ENCODE peak calls at places on chromosome 20, in four cellular contexts. H is K562, U is GM12878, T is IMR-90. B is an unnamed sample.

GRCh38 chr20:64103871-64104666 is 3.3 kb downstream of the NPBWR2 start:
- DNase-seq in U (no peak), H (no peak), T (no peak), B (no peak)

GRCh38 chr20:33803921-33804337 is 7.2 kb upstream of the CHMP4B start:
- DNase-seq in U (no peak), H (no peak), T (peak), B (no peak)

GRCh38 chr20:40744072-40744471 is 55.0 kb upstream of the MAFB start:
- DNase-seq in U (no peak), H (no peak), T (no peak), B (no peak)

GRCh38 chr20:6006603-6006949 is 47.3 kb downstream of the LRRN4 start:
- DNase-seq in H (no peak), T (no peak), U (no peak), B (no peak)

GRCh38 chr20:3222635-3223600 is 13.6 kb downstream of the ITPA start:
- DNase-seq in H (no peak), T (no peak), U (no peak), B (peak)

GRCh38 chr20:458766-459165 is 3.6 kb downstream of the TBC1D20 start:
- DNase-seq in U (no peak), H (no peak), T (no peak), B (no peak)

GRCh38 chr20:23260181-23260840 is 90.3 kb upstream of the NXT1 start:
- DNase-seq in U (no peak), H (no peak), T (no peak), B (no peak)

GRCh38 chr20:50439539-50440453 is 70.4 kb upstream of the PTPN1 start:
- DNase-seq in U (no peak), H (no peak), T (no peak), B (no peak)

GRCh38 chr20:16752082-16752481 is 3.9 kb downstream of the OTOR start:
- DNase-seq in T (no peak), H (no peak), U (no peak), B (no peak)

GRCh38 chr20:40692240-40693011 is 3.4 kb upstream of the MAFB start:
- DNase-seq in U (no peak), T (no peak), H (no peak), B (no peak)

GRCh38 chr20:10906830-10907229 is 233.0 kb upstream of the JAG1 start:
- DNase-seq in H (no peak), T (peak), U (no peak), B (no peak)

GRCh38 chr20:33647603-33648395 is 14.3 kb upstream of the C20orf144 start:
- DNase-seq in U (peak), H (no peak), T (peak), B (no peak)

GRCh38 chr20:17620371-17621228 is 50.7 kb downstream of the DSTN start:
- DNase-seq in T (no peak), H (no peak), U (no peak), B (no peak)

GRCh38 chr20:8155229-8155628 is 23.2 kb downstream of the PLCB1 start:
- DNase-seq in T (peak), U (no peak), H (no peak), B (no peak)

GRCh38 chr20:46348231-46348803 is 40.0 kb upstream of the CDH22 start:
- DNase-seq in H (peak), U (no peak), T (peak), B (no peak)

GRCh38 chr20:3557237-3557636 is 86.4 kb downstream of the ATRN start:
- DNase-seq in T (no peak), H (no peak), U (no peak), B (no peak)

GRCh38 chr20:54223285-54223684 is 15.4 kb downstream of the PFDN4 start:
- DNase-seq in T (no peak), H (no peak), U (no peak), B (no peak)

GRCh38 chr20:40081653-40082052 is 607.4 kb downstream of the MAFB start:
- DNase-seq in H (no peak), T (no peak), U (no peak), B (no peak)

GRCh38 chr20:63497946-63498935 is 642 bp downstream of the EEF1A2 start:
- DNase-seq in U (no peak), H (peak), T (peak), B (peak)

GRCh38 chr20:20096421-20096820 is 44.1 kb downstream of the CFAP61 start:
- DNase-seq in H (no peak), U (no peak), T (no peak), B (no peak)

GRCh38 chr20:42432485-42432884 is 757.2 kb downstream of the PTPRT start:
- DNase-seq in U (no peak), H (no peak), T (no peak), B (no peak)

GRCh38 chr20:48490976-48491657 is 336.7 kb downstream of the PREX1 start:
- DNase-seq in H (no peak), T (no peak), U (no peak), B (no peak)

GRCh38 chr20:17626217-17627007 is 55.6 kb downstream of the RRBP1 start:
- DNase-seq in H (no peak), T (no peak), U (no peak), B (no peak)

GRCh38 chr20:25220810-25221591 is 25.5 kb downstream of the ENTPD6 start:
- DNase-seq in T (no peak), H (no peak), U (no peak), B (no peak)

GRCh38 chr20:46130534-46130933 is 12.4 kb downstream of the CD40 start:
- DNase-seq in U (peak), T (no peak), H (no peak), B (no peak)

GRCh38 chr20:17543531-17543961 is 12.4 kb upstream of the BFSP1 start:
- DNase-seq in U (no peak), H (no peak), T (peak), B (no peak)

GRCh38 chr20:17339000-17339399 is 112.2 kb downstream of the PCSK2 start:
- DNase-seq in U (no peak), T (no peak), H (no peak), B (no peak)

GRCh38 chr20:4358566-4358965 is 343.2 kb upstream of the RNF24 start:
- DNase-seq in H (no peak), T (no peak), U (no peak), B (no peak)

GRCh38 chr20:15759546-15760216 is 813.6 kb downstream of the KIF16B start:
- DNase-seq in T (no peak), U (no peak), H (no peak), B (no peak)

DNA sequence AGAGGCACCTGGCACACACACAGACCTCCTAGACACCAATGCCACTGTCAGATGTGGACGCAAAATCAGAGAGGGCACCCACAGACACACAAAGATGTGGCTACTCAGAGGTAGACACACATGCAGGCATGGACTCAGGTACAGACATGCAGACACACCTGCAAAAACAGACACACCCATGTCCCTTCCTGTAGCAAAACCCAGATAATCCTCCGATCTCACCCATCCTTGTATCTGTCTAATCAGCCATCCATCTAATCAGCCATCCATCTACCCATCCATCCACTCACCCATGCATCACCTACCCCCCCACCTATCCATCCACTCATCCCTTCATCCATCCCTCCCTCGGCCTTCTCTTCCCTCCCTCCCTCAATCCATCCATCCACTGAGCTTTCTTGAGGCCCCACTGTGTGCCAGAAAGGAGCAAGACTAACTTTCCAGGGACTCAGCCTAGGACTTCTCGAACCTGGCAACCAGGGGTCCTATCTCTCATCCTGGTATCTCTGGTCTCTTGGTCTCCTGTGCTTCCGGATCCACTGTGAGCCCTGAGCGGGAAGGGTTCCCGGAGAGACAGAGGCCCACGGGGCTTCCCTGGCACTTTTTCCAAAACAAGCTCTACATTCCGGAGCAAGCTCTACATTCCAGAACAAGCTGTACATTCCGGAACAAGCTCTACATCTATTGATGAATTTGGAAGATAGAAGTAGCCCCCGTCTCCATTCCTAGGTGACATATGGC is 1.1 kb upstream of the TGM2 start:
- DNase-seq in U (no peak), H (no peak), T (peak), B (no peak)
- TF ChIP-seq ELK1 in U (no peak), H (no peak), T (no peak), B (no peak)

GRCh38 chr20:34824026-34824860 is 1.2 kb downstream of the NCOA6 start:
- DNase-seq in H (peak), T (peak), U (peak), B (peak)

GRCh38 chr20:34829191-34829590 is 3.7 kb upstream of the NCOA6 start:
- DNase-seq in T (no peak), U (no peak), H (peak), B (peak)

GRCh38 chr20:34820805-34821578 is 4.5 kb downstream of the NCOA6 start:
- DNase-seq in H (no peak), T (no peak), U (no peak), B (no peak)

GRCh38 chr20:34825530-34826362 is at the start of gene NCOA6:
- DNase-seq in H (peak), U (no peak), T (peak), B (peak)

GRCh38 chr20:34824861-34825529 is 456 bp downstream of the NCOA6 start:
- DNase-seq in H (peak), U (no peak), T (peak), B (peak)
- TF ChIP-seq ELK1 in H (no peak), U (no peak), T (no peak), B (no peak)

DNA sequence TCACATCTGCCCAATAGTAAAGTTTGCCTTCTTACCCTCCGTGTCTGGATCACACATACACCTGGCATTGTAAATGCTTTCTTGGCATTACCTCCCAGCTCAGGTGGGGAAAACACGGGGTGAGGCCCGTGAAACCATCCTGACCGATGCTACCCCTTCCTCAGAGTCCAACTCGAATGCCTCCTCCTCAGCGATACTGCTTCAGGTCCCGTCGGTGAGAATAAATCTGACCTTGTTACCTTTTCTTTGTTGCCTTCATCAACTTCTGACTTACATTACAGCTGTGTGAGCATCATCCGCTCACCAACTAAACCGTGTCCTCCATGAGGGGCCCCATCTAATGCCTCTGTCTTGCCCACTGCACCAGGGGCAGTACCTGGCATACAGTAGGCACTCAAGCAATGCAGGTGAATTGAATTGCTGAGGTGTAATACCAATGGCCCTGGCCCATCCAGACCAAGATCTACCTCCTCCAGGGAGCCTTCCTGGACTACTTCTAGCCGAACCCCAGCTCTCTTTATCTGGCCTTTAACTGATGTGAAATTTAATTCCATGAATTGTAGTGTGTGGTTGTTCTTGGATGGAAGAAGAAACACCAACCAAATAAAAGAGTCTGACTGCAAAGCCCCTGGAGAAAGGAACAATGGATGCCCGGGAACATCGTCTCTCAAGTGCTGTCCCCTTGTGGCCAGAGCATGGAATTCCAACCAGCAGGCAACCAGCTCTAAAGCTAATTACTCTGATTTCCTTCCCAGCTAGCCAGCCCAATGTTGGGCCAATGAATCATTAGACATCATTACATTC is 141.5 kb downstream of the ANKRD60 start:
- DNase-seq in H (peak), T (peak), U (no peak), B (peak)
- TF ChIP-seq ELK1 in H (no peak), T (no peak), U (no peak), B (no peak)

GRCh38 chr20:58982406-58983114 is 1.5 kb downstream of the NELFCD start:
- DNase-seq in H (peak), T (no peak), U (no peak), B (no peak)
- TF ChIP-seq ELK1 in H (no peak), T (no peak), U (no peak), B (no peak)

GRCh38 chr20:57030611-57031600 is 235.5 kb downstream of the BMP7 start:
- DNase-seq in T (peak), H (no peak), U (no peak), B (no peak)
- TF ChIP-seq ELK1 in T (no peak), H (no peak), U (no peak), B (no peak)